ENCODE peak calls at places on chromosomes 16 and 17, in four cellular contexts. R is right cardiac atrium; M is mucosa of descending colon; Y is CD4-positive, alpha-beta memory T cell. H is an unnamed sample. For H3K9me3, the result is how much of the 10 kb centered on the place peaks cover.

GRCh38 chr17:76471498-76472257 is 4.3 kb downstream of the AANAT start:
- DNase-seq in R (no peak), M (no peak), Y (no peak), H (no peak)

GRCh38 chr16:10587622-10588021 is 7.2 kb upstream of the EMP2 start:
- DNase-seq in R (no peak), M (no peak), Y (no peak), H (no peak)

GRCh38 chr17:55770220-55770870 is 19.5 kb downstream of the PCTP start:
- DNase-seq in R (no peak), M (no peak), Y (no peak), H (no peak)

GRCh38 chr17:82884923-82885322 is 45.1 kb upstream of the ZNF750 start:
- DNase-seq in R (no peak), M (no peak), Y (peak), H (no peak)

GRCh38 chr16:30518552-30518951 is 7.8 kb downstream of the ZNF768 start:
- DNase-seq in R (no peak), M (no peak), Y (no peak), H (no peak)

GRCh38 chr17:57956311-57957119 is 1.3 kb upstream of the CUEDC1 start:
- DNase-seq in R (no peak), M (no peak), Y (peak), H (no peak)

GRCh38 chr17:353838-354234 is 1.2 kb upstream of the RPH3AL start:
- DNase-seq in R (no peak), M (no peak), Y (no peak), H (no peak)

GRCh38 chr17:80252871-80253270 is 7.8 kb upstream of the RNF213 start:
- DNase-seq in R (no peak), M (peak), Y (peak), H (peak)

GRCh38 chr17:9408381-9408780 is 167.2 kb downstream of the STX8 start:
- DNase-seq in R (no peak), M (no peak), Y (no peak), H (no peak)

GRCh38 chr17:48970224-48970623 is 1.8 kb upstream of the GIP start:
- DNase-seq in R (no peak), M (no peak), Y (no peak), H (no peak)

GRCh38 chr17:21163101-21163500 is 36.3 kb downstream of the DHRS7B start:
- DNase-seq in R (no peak), M (no peak), Y (no peak), H (no peak)

GRCh38 chr16:62406387-62406786 is 370.1 kb upstream of the CDH8 start:
- DNase-seq in R (no peak), M (no peak), Y (no peak), H (no peak)
- H3K9me3 ChIP-seq in R (under half), M (under half), Y (under half), H (under half)

GRCh38 chr16:57743458-57743857 is 7.9 kb downstream of the KATNB1 start:
- DNase-seq in R (no peak), M (no peak), Y (no peak), H (no peak)
- H3K9me3 ChIP-seq in R (under half), M (under half), Y (under half), H (under half)

DNA sequence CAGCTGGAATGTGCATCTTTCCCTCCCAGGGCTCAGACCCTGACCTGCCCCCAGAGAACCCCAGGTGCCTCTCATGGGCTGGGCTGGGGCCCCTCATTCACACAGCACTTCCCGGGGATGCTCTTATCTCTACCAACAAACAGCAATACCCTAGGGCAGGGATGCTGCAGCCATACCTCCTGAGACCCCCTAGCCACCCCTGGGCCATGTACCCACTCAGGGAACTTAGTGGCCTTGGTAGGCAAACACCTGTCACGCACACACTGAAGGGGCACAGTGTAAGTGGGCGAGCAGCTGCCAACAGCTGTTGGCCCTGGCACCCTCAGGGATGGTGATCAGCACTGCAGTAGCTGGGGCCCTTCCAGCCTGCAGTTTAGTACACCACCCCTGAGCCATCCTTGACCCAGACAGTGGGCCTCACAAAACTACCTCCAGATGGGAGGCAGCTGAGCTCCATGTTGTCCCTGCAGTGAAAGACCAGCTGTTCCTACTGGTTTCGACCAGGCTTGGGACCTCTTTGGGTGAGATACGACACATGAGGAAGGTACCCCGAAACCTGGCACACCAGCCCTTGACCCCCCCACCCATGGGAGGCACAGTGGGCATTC is 1723.6 kb downstream of the TP53TG3F start:
- DNase-seq in R (no peak), M (no peak), Y (no peak), H (no peak)
- H3K9me3 ChIP-seq in R (under half), M (half or more), Y (under half), H (under half)

GRCh38 chr16:80040814-80041213 is 440.3 kb upstream of the MAF start:
- DNase-seq in R (no peak), M (no peak), Y (no peak), H (no peak)
- H3K9me3 ChIP-seq in R (under half), M (under half), Y (under half), H (under half)

H was measured in T-helper 17 cell.